ENCODE peak calls at places on chromosomes 11 and 22, in eight cellular contexts. C, I, A, J, M, Q, H and V are unnamed samples.

GRCh38 chr11:125370561-125371389 is 125.3 kb downstream of the FEZ1 start:
- DNase-seq in Q (no peak), C (no peak), M (no peak), J (no peak), A (no peak), H (no peak), I (no peak), V (no peak)

GRCh38 chr11:70715636-70716035 is 317.3 kb downstream of the CTTN start:
- DNase-seq in I (no peak), A (no peak), Q (no peak), M (no peak), C (no peak), J (no peak), H (no peak), V (no peak)

GRCh38 chr11:12001152-12001551 is 7.3 kb downstream of the DKK3 start:
- DNase-seq in Q (no peak), I (no peak), A (no peak), M (no peak), H (no peak), C (no peak), J (no peak), V (no peak)

GRCh38 chr11:2781413-2782274 is 81.8 kb upstream of the KCNQ1OT1 start:
- DNase-seq in M (peak), Q (peak), H (no peak), J (peak), A (no peak), C (peak), I (no peak), V (peak)

GRCh38 chr11:22875869-22876473 is 15.7 kb upstream of the CCDC179 start:
- DNase-seq in A (peak), M (peak), H (peak), J (peak), C (peak), Q (no peak), I (peak), V (no peak)

GRCh38 chr11:12600829-12601228 is 73.4 kb upstream of the TEAD1 start:
- DNase-seq in C (no peak), J (no peak), Q (no peak), I (no peak), M (no peak), A (no peak), H (no peak), V (no peak)

GRCh38 chr22:27975381-27976013 is 56.4 kb upstream of the PITPNB start:
- DNase-seq in H (no peak), I (no peak), Q (no peak), M (no peak), A (peak), J (no peak), C (no peak), V (no peak)

GRCh38 chr11:35491231-35491871 is 34.1 kb downstream of the PAMR1 start:
- DNase-seq in J (no peak), I (no peak), Q (no peak), C (no peak), A (peak), H (no peak), M (no peak), V (no peak)

GRCh38 chr11:86477495-86478155 is 102.9 kb downstream of the CCDC81 start:
- DNase-seq in C (no peak), H (no peak), A (peak), M (no peak), Q (no peak), I (no peak), J (no peak), V (no peak)

GRCh38 chr11:842370-843002 is at the start of the genes POLR2L and TSPAN4:
- DNase-seq in C (peak), M (peak), Q (peak), A (peak), J (peak), I (peak), H (no peak), V (peak)

GRCh38 chr22:48785792-48786678 is 1041.6 kb downstream of the BRD1 start:
- DNase-seq in C (no peak), A (no peak), J (no peak), M (no peak), H (no peak), Q (peak), I (no peak), V (no peak)

GRCh38 chr11:61787928-61788491 is 4.4 kb downstream of the TMEM258 start:
- DNase-seq in A (peak), H (no peak), J (no peak), I (no peak), M (peak), C (no peak), Q (no peak), V (no peak)

GRCh38 chr22:49992921-49993648 is 19.5 kb downstream of the IL17REL start:
- DNase-seq in H (no peak), C (peak), Q (no peak), A (peak), I (no peak), J (peak), M (peak), V (peak)

GRCh38 chr11:126051117-126051516 is 11.5 kb downstream of the CDON start:
- DNase-seq in A (no peak), H (no peak), I (no peak), M (no peak), J (no peak), Q (no peak), C (no peak), V (no peak)

GRCh38 chr11:44145011-44145777 is 49.7 kb downstream of the EXT2 start:
- DNase-seq in I (no peak), J (no peak), H (no peak), A (no peak), M (no peak), Q (no peak), C (no peak), V (no peak)

GRCh38 chr22:42613869-42614268 is 814 bp downstream of the POLDIP3 start:
- DNase-seq in A (peak), Q (no peak), H (no peak), M (no peak), C (no peak), I (no peak), J (no peak), V (no peak)

GRCh38 chr11:59243633-59244032 is 30.9 kb upstream of the MPEG1 start:
- DNase-seq in C (no peak), I (no peak), Q (no peak), M (no peak), J (no peak), H (no peak), A (no peak), V (no peak)

GRCh38 chr22:37794376-37794775 is 13.4 kb upstream of the GCAT start:
- DNase-seq in I (no peak), Q (no peak), A (no peak), M (no peak), H (no peak), C (no peak), J (no peak), V (no peak)

GRCh38 chr11:35272391-35272821 is 133.4 kb downstream of the CD44 start:
- DNase-seq in J (no peak), H (peak), I (no peak), M (no peak), A (no peak), C (no peak), Q (no peak), V (no peak)

GRCh38 chr11:12137005-12137690 is 26.8 kb downstream of the MICAL2 start:
- DNase-seq in Q (no peak), I (no peak), J (peak), M (no peak), A (no peak), C (no peak), H (no peak), V (no peak)

GRCh38 chr11:72614381-72614780 is 59.8 kb downstream of the PDE2A start:
- DNase-seq in H (no peak), M (no peak), Q (no peak), J (no peak), A (peak), I (no peak), C (no peak), V (no peak)

GRCh38 chr11:72227316-72228228 is 3.0 kb downstream of the INPPL1 start:
- DNase-seq in I (no peak), A (no peak), C (peak), J (no peak), Q (no peak), M (no peak), H (no peak), V (no peak)

GRCh38 chr11:36454991-36455611 is 55.0 kb downstream of the TRAF6 start:
- DNase-seq in A (peak), H (no peak), M (no peak), J (peak), C (no peak), I (no peak), Q (no peak), V (no peak)

GRCh38 chr22:38788417-38788816 is 5.5 kb downstream of the DNAL4 start:
- DNase-seq in A (peak), J (no peak), I (peak), H (no peak), C (no peak), Q (peak), M (peak), V (no peak)

GRCh38 chr11:73981051-73981805 is 1.4 kb downstream of the UCP2 start:
- DNase-seq in H (peak), C (no peak), Q (no peak), A (no peak), I (no peak), M (no peak), J (no peak), V (no peak)

GRCh38 chr22:30243671-30244465 is 2.7 kb downstream of the LIF start:
- DNase-seq in Q (no peak), I (no peak), M (no peak), C (no peak), H (no peak), J (no peak), A (no peak), V (no peak)

GRCh38 chr22:16781074-16781763 is 44.0 kb downstream of the XKR3 start:
- DNase-seq in J (no peak), I (no peak), M (no peak), Q (no peak), H (no peak), C (no peak), A (no peak), V (no peak)

GRCh38 chr11:40255457-40255856 is 1204.0 kb downstream of the LRRC4C start:
- DNase-seq in H (no peak), M (no peak), C (no peak), I (no peak), A (no peak), Q (no peak), J (no peak), V (no peak)

GRCh38 chr11:96315476-96315875 is 27.5 kb downstream of the MAML2 start:
- DNase-seq in J (no peak), A (no peak), C (no peak), I (no peak), H (no peak), Q (no peak), M (no peak), V (no peak)

GRCh38 chr11:19441752-19442553 is 201.2 kb upstream of the E2F8 start:
- DNase-seq in H (no peak), A (peak), M (no peak), I (peak), C (peak), J (no peak), Q (peak), V (no peak)

GRCh38 chr11:34565417-34566208 is 52.0 kb upstream of the ELF5 start:
- DNase-seq in C (no peak), H (no peak), M (no peak), I (no peak), J (no peak), Q (no peak), A (no peak), V (no peak)

GRCh38 chr11:108121274-108122155 is at the start of gene ACAT1:
- DNase-seq in M (peak), Q (peak), H (peak), J (peak), C (peak), I (peak), A (peak), V (peak)
- TF ChIP-seq CTCF in M (peak), Q (peak), H (no peak), J (peak), C (peak), I (peak), A (no peak), V (no peak)

GRCh38 chr11:64887757-64888405 is 9.5 kb upstream of the EHD1 start:
- DNase-seq in M (peak), H (peak), J (peak), A (peak), C (peak), Q (peak), I (peak), V (peak)
- H3K27ac ChIP-seq in M (no peak), H (peak), J (no peak), A (no peak), C (peak), Q (peak), I (peak), V (peak)

GRCh38 chr11:114147389-114148382 is 88.2 kb downstream of the ZBTB16 start:
- DNase-seq in I (no peak), H (no peak), M (no peak), Q (no peak), J (no peak), A (peak), C (no peak), V (no peak)
- TF ChIP-seq CTCF in I (no peak), H (no peak), M (no peak), Q (no peak), J (no peak), A (no peak), C (no peak), V (no peak)

GRCh38 chr11:134749040-134749586 is 337.1 kb upstream of the B3GAT1 start:
- DNase-seq in A (no peak), H (no peak), I (no peak), Q (peak), J (no peak), C (no peak), M (no peak), V (peak)

GRCh38 chr11:134743809-134744195 is 331.8 kb upstream of the B3GAT1 start:
- DNase-seq in M (no peak), H (no peak), C (no peak), I (no peak), Q (no peak), J (no peak), A (no peak), V (no peak)

GRCh38 chr11:134742956-134743808 is 331.1 kb upstream of the B3GAT1 start:
- DNase-seq in I (no peak), A (no peak), H (no peak), Q (no peak), J (no peak), M (no peak), C (no peak), V (no peak)

GRCh38 chr11:134750619-134751018 is 338.6 kb upstream of the B3GAT1 start:
- DNase-seq in J (no peak), C (no peak), M (no peak), A (no peak), H (no peak), I (no peak), Q (peak), V (no peak)

DNA sequence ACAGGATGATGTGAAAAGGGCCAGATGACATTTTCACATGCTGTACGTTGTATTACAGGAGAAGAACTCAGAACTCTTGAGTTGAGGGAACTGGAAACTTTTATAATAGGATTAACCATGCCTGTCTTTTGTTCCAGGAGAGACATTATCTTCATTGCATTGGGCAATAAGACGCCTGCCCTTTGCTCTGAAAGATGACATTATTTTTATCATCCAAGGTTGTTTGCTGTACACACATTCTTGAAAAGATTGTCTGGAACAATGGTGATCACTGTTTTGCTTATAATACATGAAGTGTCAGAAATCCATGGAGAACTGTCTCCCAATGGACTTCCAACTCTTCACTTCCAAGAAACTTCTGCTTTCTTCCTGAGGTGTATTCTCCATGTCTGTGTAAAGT is 334.6 kb upstream of the B3GAT1 start:
- DNase-seq in A (no peak), C (no peak), M (no peak), I (no peak), H (no peak), Q (no peak), J (no peak), V (no peak)
- H3K27ac ChIP-seq in A (no peak), C (no peak), M (no peak), I (no peak), H (no peak), Q (no peak), J (no peak), V (no peak)

GRCh38 chr11:128757235-128757711 is 63.4 kb downstream of the FLI1 start:
- DNase-seq in I (peak), J (no peak), A (peak), Q (no peak), H (peak), C (no peak), M (peak), V (peak)
- TF ChIP-seq CTCF in I (peak), J (no peak), A (peak), Q (peak), H (peak), C (no peak), M (no peak), V (peak)

GRCh38 chr11:112795896-112796686 is 165.1 kb upstream of the NCAM1 start:
- DNase-seq in J (no peak), I (no peak), A (no peak), C (no peak), Q (no peak), H (no peak), M (no peak), V (no peak)
- H3K27ac ChIP-seq in J (no peak), I (no peak), A (peak), C (no peak), Q (no peak), H (no peak), M (no peak), V (no peak)

DNA sequence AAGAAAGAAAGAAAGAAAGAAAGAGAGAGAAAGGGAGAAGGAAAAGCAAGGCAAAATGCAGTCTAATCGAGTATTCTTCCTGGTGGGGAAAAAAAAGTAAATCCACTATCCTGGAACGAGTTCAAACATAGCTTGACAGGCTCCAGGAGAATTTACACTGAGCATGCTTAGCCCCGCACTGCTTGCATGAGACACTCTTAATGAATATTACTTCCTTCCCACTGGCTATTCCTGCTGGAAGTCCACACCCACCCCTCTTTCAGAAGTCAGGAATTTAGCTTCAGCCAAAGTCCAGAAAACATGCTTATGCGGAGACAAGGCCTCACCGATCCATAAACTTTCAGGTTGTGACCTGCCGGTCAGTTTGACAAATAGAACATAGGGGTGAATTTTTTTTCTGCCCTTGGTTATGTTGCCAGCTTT is 251.8 kb upstream of the BLID start:
- DNase-seq in Q (no peak), M (no peak), A (peak), I (peak), H (no peak), C (no peak), J (peak), V (no peak)
- TF ChIP-seq CTCF in Q (no peak), M (no peak), A (no peak), I (no peak), H (no peak), C (no peak), J (no peak), V (no peak)

GRCh38 chr11:68828155-68828931 is 13.4 kb downstream of the CPT1A start:
- DNase-seq in Q (no peak), J (no peak), I (no peak), H (peak), A (no peak), M (no peak), C (peak), V (no peak)
- H3K27ac ChIP-seq in Q (peak), J (no peak), I (peak), H (peak), A (no peak), M (no peak), C (no peak), V (no peak)

GRCh38 chr11:100732949-100733348 is 45.9 kb downstream of the ARHGAP42 start:
- DNase-seq in A (no peak), Q (no peak), I (no peak), C (no peak), M (no peak), H (no peak), J (no peak), V (no peak)
- TF ChIP-seq CTCF in A (no peak), Q (no peak), I (no peak), C (no peak), M (no peak), H (no peak), J (no peak), V (no peak)

DNA sequence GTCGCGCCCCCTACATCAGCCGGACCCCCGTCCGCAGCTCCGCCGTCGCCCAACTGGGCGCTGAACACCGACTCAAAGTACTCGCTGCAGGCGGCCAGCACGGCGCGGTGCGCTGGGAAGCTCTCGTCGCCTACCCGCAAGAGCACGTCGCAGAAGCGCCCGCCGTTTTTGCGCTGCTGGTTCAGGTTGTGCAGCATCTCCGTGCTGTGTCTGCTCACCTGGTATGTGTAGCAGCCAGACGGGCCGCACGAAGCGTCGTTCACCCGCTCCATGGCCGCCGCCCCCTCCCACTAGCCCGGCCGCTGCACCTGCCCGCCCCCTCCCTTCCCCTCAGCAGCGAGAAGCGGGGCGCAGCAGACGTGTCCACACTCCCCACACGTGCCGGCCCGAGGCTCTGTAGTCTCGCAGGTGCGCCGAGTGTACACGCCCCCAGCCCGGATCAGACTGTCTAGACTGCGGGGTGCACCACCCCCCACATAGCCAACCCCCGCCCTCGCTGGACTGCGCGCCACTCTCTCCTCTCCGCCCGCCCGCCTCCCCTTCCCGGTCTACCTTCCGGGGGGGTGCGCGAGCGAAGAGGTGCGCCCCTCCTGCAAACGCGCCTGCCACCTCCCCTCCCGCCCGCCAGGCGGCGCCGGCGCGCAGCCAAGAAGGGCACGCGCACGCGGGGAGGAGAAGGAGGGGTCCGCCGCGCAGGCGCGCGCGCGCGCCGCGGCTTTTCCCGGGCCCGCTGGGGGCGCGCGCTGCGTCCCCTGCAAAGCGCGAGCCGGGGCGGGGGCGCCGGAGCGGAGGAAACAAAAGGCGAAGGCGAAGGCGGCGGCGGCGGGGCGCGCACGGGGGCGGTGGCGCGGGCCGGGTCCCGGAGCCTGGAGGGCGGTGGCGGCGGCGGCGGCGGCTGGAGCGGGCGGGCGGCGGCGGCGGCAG is 553 bp downstream of the PATZ1 start:
- DNase-seq in Q (peak), M (peak), C (peak), I (peak), A (peak), H (peak), J (peak), V (peak)
- H3K27ac ChIP-seq in Q (peak), M (peak), C (peak), I (peak), A (peak), H (peak), J (peak), V (peak)